ENCODE peak calls at places on chromosome 4, in six cellular contexts. Y is activated CD4-positive, alpha-beta T cell treated with anti-CD3 and anti-CD28 coated beads for 48 hours; W is endothelial cell; Z is HEK293T; V is Right ventricle myocardium superior; Q is stimulated activated CD4-positive, alpha-beta T cell treated with anti-CD3 and anti-CD28 coated beads, Interleukin-15, amount 100 ng/mL, for 1 hour. N is an unnamed sample.

GRCh38 chr4:95231713-95232112 is 317.1 kb downstream of the UNC5C start:
- DNase-seq in Y (no peak), W (no peak), Z (peak), V (no peak), Q (no peak), N (no peak)

GRCh38 chr4:81827568-81828202 is 356.0 kb upstream of the RASGEF1B start:
- DNase-seq in Y (peak), W (no peak), Z (no peak), V (no peak), Q (no peak), N (no peak)

GRCh38 chr4:123746981-123747380 is 350.4 kb downstream of the SPRY1 start:
- DNase-seq in Y (no peak), W (no peak), Z (no peak), V (no peak), Q (no peak), N (no peak)

GRCh38 chr4:52861879-52862604 is at the start of gene RASL11B:
- DNase-seq in Y (peak), W (peak), Z (peak), V (peak), Q (peak), N (peak)

GRCh38 chr4:158782539-158783360 is 13.9 kb downstream of the FNIP2 start:
- DNase-seq in Y (no peak), W (no peak), Z (peak), V (no peak), Q (no peak), N (no peak)

GRCh38 chr4:95409127-95409526 is 139.6 kb downstream of the UNC5C start:
- DNase-seq in Y (no peak), W (no peak), Z (no peak), V (no peak), Q (no peak), N (no peak)

GRCh38 chr4:40811886-40812857 is 62.4 kb downstream of the NSUN7 start:
- DNase-seq in Y (no peak), W (no peak), Z (no peak), V (no peak), Q (no peak), N (no peak)

GRCh38 chr4:139675651-139676050 is 10.0 kb downstream of the MGST2 start:
- DNase-seq in Y (no peak), W (no peak), Z (no peak), V (no peak), Q (no peak), N (no peak)

GRCh38 chr4:42523066-42523718 is 125.9 kb downstream of the SHISA3 start:
- DNase-seq in Y (no peak), W (no peak), Z (no peak), V (no peak), Q (no peak), N (no peak)

GRCh38 chr4:12881945-12882589 is 602.1 kb downstream of the RAB28 start:
- DNase-seq in Y (no peak), W (no peak), Z (no peak), V (no peak), Q (no peak), N (no peak)

GRCh38 chr4:173257732-173258717 is 76.1 kb downstream of the HMGB2 start:
- DNase-seq in Y (peak), W (peak), Z (peak), V (peak), Q (peak), N (peak)

GRCh38 chr4:179361978-179362486 is 1919.8 kb upstream of the AGA start:
- DNase-seq in Y (no peak), W (no peak), Z (no peak), V (no peak), Q (no peak), N (no peak)

GRCh38 chr4:5211274-5211852 is 160.1 kb downstream of the STK32B start:
- DNase-seq in Y (no peak), W (no peak), Z (no peak), V (no peak), Q (no peak), N (no peak)

GRCh38 chr4:148881860-148882643 is 439.8 kb upstream of the NR3C2 start:
- DNase-seq in Y (no peak), W (no peak), Z (no peak), V (no peak), Q (no peak), N (no peak)

GRCh38 chr4:821181-821591 is 4.7 kb downstream of the CPLX1 start:
- DNase-seq in Y (no peak), W (no peak), Z (no peak), V (no peak), Q (no peak), N (no peak)

GRCh38 chr4:106687026-106687425 is 318.4 kb upstream of the GIMD1 start:
- DNase-seq in Y (no peak), W (no peak), Z (no peak), V (no peak), Q (no peak), N (no peak)

GRCh38 chr4:129043523-129043922 is 49.8 kb downstream of the SCLT1 start:
- DNase-seq in Y (no peak), W (no peak), Z (no peak), V (no peak), Q (no peak), N (no peak)

GRCh38 chr4:1050486-1051213 is 39.2 kb downstream of the FGFRL1 start:
- DNase-seq in Y (no peak), W (no peak), Z (no peak), V (no peak), Q (no peak), N (no peak)

GRCh38 chr4:74056114-74056857 is 17.8 kb upstream of the CXCL3 start:
- DNase-seq in Y (no peak), W (no peak), Z (no peak), V (no peak), Q (no peak), N (no peak)

GRCh38 chr4:2939383-2940243 is 23.6 kb downstream of the NOP14 start:
- DNase-seq in Y (peak), W (no peak), Z (no peak), V (no peak), Q (no peak), N (no peak)

N was measured in activated T-helper 2 cell treated with anti-CD3 and anti-CD28 coated beads, Interferon-gamma antibody, Interleukin-2, Interleukin-4, amounts not matched to agents 10 μg/mL and 5 μg/mL and 100 μg/mL, durations not matched to agents 14 hours and 24 hours and 36 hours.